ENCODE peak calls at places on chromosomes 3 and 15, in seven cellular contexts. One of them, this sample, is unnamed.

GRCh38 chr3:40631341-40631995 is 106.7 kb downstream of the ZNF621 start:
- DNase-seq in H1: no peak
- DNase-seq in iPS-NIHi11: no peak
- DNase-seq in fibroblast of lung: no peak
- DNase-seq in HFF-Myc: no peak
- DNase-seq in AG20443: no peak
- DNase-seq in NCI-H1417: peak
- DNase-seq in this sample: no peak

GRCh38 chr3:184383033-184383740 is 3.3 kb downstream of the CHRD start:
- DNase-seq in iPS-NIHi11: no peak
- DNase-seq in H1: no peak
- DNase-seq in HFF-Myc: no peak
- DNase-seq in NCI-H1417: no peak
- DNase-seq in AG20443: no peak
- DNase-seq in fibroblast of lung: no peak
- DNase-seq in this sample: no peak

GRCh38 chr3:127757979-127758378 is 64.3 kb downstream of the MGLL start:
- DNase-seq in H1: no peak
- DNase-seq in HFF-Myc: no peak
- DNase-seq in iPS-NIHi11: no peak
- DNase-seq in fibroblast of lung: no peak
- DNase-seq in NCI-H1417: no peak
- DNase-seq in AG20443: no peak
- DNase-seq in this sample: no peak

GRCh38 chr15:36401586-36401966 is 177.8 kb upstream of the CDIN1 start:
- DNase-seq in H1: no peak
- DNase-seq in HFF-Myc: no peak
- DNase-seq in AG20443: no peak
- DNase-seq in fibroblast of lung: no peak
- DNase-seq in iPS-NIHi11: no peak
- DNase-seq in NCI-H1417: no peak
- DNase-seq in this sample: no peak

GRCh38 chr15:80584561-80584964 is 110.5 kb upstream of the ABHD17C start:
- DNase-seq in fibroblast of lung: no peak
- DNase-seq in AG20443: no peak
- DNase-seq in NCI-H1417: no peak
- DNase-seq in iPS-NIHi11: no peak
- DNase-seq in HFF-Myc: no peak
- DNase-seq in H1: no peak
- DNase-seq in this sample: no peak

GRCh38 chr3:195542261-195542660 is 864 bp downstream of the PPP1R2 start:
- DNase-seq in iPS-NIHi11: no peak
- DNase-seq in NCI-H1417: peak
- DNase-seq in AG20443: no peak
- DNase-seq in HFF-Myc: no peak
- DNase-seq in fibroblast of lung: no peak
- DNase-seq in H1: no peak
- DNase-seq in this sample: no peak

GRCh38 chr15:69609176-69609575 is 156.6 kb downstream of the RPLP1 start:
- DNase-seq in HFF-Myc: no peak
- DNase-seq in NCI-H1417: no peak
- DNase-seq in AG20443: peak
- DNase-seq in H1: no peak
- DNase-seq in iPS-NIHi11: no peak
- DNase-seq in fibroblast of lung: peak
- DNase-seq in this sample: no peak

GRCh38 chr3:10192953-10193691 is 28.4 kb downstream of the IRAK2 start:
- DNase-seq in NCI-H1417: no peak
- DNase-seq in HFF-Myc: peak
- DNase-seq in fibroblast of lung: peak
- DNase-seq in H1: no peak
- DNase-seq in AG20443: peak
- DNase-seq in iPS-NIHi11: peak
- DNase-seq in this sample: no peak

GRCh38 chr15:66748320-66748779 is 46.3 kb downstream of the SMAD6 start:
- DNase-seq in iPS-NIHi11: no peak
- DNase-seq in fibroblast of lung: peak
- DNase-seq in HFF-Myc: peak
- DNase-seq in NCI-H1417: no peak
- DNase-seq in AG20443: peak
- DNase-seq in H1: no peak
- DNase-seq in this sample: no peak

GRCh38 chr3:95343228-95343627 is 1280.4 kb downstream of the NSUN3 start:
- DNase-seq in NCI-H1417: no peak
- DNase-seq in fibroblast of lung: no peak
- DNase-seq in H1: no peak
- DNase-seq in AG20443: no peak
- DNase-seq in iPS-NIHi11: no peak
- DNase-seq in HFF-Myc: no peak
- DNase-seq in this sample: no peak

GRCh38 chr15:59993041-59993750 is 10.9 kb upstream of the FOXB1 start:
- DNase-seq in fibroblast of lung: no peak
- DNase-seq in iPS-NIHi11: no peak
- DNase-seq in H1: peak
- DNase-seq in NCI-H1417: peak
- DNase-seq in AG20443: no peak
- DNase-seq in HFF-Myc: no peak
- DNase-seq in this sample: no peak

GRCh38 chr3:51378726-51379125 is 6.4 kb upstream of the MANF start:
- DNase-seq in fibroblast of lung: no peak
- DNase-seq in H1: no peak
- DNase-seq in AG20443: no peak
- DNase-seq in HFF-Myc: no peak
- DNase-seq in NCI-H1417: no peak
- DNase-seq in iPS-NIHi11: no peak
- DNase-seq in this sample: no peak

GRCh38 chr15:58952751-58953150 is 19.3 kb upstream of the SLTM start:
- DNase-seq in AG20443: no peak
- DNase-seq in fibroblast of lung: peak
- DNase-seq in iPS-NIHi11: no peak
- DNase-seq in HFF-Myc: no peak
- DNase-seq in H1: no peak
- DNase-seq in NCI-H1417: peak
- DNase-seq in this sample: no peak

GRCh38 chr3:31179768-31180167 is 285.3 kb upstream of the GADL1 start:
- DNase-seq in iPS-NIHi11: no peak
- DNase-seq in fibroblast of lung: no peak
- DNase-seq in HFF-Myc: no peak
- DNase-seq in AG20443: no peak
- DNase-seq in H1: no peak
- DNase-seq in NCI-H1417: no peak
- DNase-seq in this sample: no peak

GRCh38 chr15:90560229-90560771 is 30.6 kb downstream of the CRTC3 start:
- DNase-seq in HFF-Myc: peak
- DNase-seq in AG20443: peak
- DNase-seq in NCI-H1417: no peak
- DNase-seq in iPS-NIHi11: no peak
- DNase-seq in H1: no peak
- DNase-seq in fibroblast of lung: peak
- DNase-seq in this sample: no peak

GRCh38 chr3:57948080-57948671 is 60.0 kb upstream of the FLNB start:
- DNase-seq in NCI-H1417: no peak
- DNase-seq in fibroblast of lung: no peak
- DNase-seq in HFF-Myc: no peak
- DNase-seq in AG20443: no peak
- DNase-seq in iPS-NIHi11: no peak
- DNase-seq in H1: no peak
- DNase-seq in this sample: no peak

GRCh38 chr3:179750720-179751328 is 98.0 kb downstream of the USP13 start:
- DNase-seq in iPS-NIHi11: peak
- DNase-seq in fibroblast of lung: peak
- DNase-seq in AG20443: peak
- DNase-seq in H1: no peak
- DNase-seq in HFF-Myc: no peak
- DNase-seq in NCI-H1417: no peak
- DNase-seq in this sample: peak

GRCh38 chr3:134704556-134704955 is 53.7 kb upstream of the KY start:
- DNase-seq in fibroblast of lung: no peak
- DNase-seq in HFF-Myc: no peak
- DNase-seq in iPS-NIHi11: no peak
- DNase-seq in H1: no peak
- DNase-seq in AG20443: no peak
- DNase-seq in NCI-H1417: peak
- DNase-seq in this sample: peak

GRCh38 chr3:171860830-171861535 is 17.8 kb downstream of the TMEM212 start:
- DNase-seq in fibroblast of lung: peak
- DNase-seq in AG20443: peak
- DNase-seq in NCI-H1417: no peak
- DNase-seq in iPS-NIHi11: no peak
- DNase-seq in H1: no peak
- DNase-seq in HFF-Myc: peak
- DNase-seq in this sample: no peak

GRCh38 chr3:194738254-194739093 is 52.8 kb downstream of the FAM43A start:
- DNase-seq in NCI-H1417: no peak
- DNase-seq in AG20443: peak
- DNase-seq in HFF-Myc: no peak
- DNase-seq in iPS-NIHi11: no peak
- DNase-seq in fibroblast of lung: peak
- DNase-seq in H1: no peak
- DNase-seq in this sample: peak

GRCh38 chr3:177131927-177132636 is 65.2 kb downstream of the TBL1XR1 start:
- DNase-seq in H1: no peak
- DNase-seq in HFF-Myc: no peak
- DNase-seq in iPS-NIHi11: no peak
- DNase-seq in NCI-H1417: no peak
- DNase-seq in fibroblast of lung: no peak
- DNase-seq in AG20443: no peak
- DNase-seq in this sample: no peak

GRCh38 chr3:12891985-12892839 is 50.8 kb upstream of the RPL32 start:
- DNase-seq in HFF-Myc: peak
- DNase-seq in NCI-H1417: peak
- DNase-seq in H1: peak
- DNase-seq in fibroblast of lung: peak
- DNase-seq in iPS-NIHi11: peak
- DNase-seq in AG20443: peak
- DNase-seq in this sample: no peak

GRCh38 chr3:58577269-58577821 is at the start of gene FAM107A:
- DNase-seq in NCI-H1417: no peak
- DNase-seq in AG20443: peak
- DNase-seq in HFF-Myc: peak
- DNase-seq in iPS-NIHi11: peak
- DNase-seq in fibroblast of lung: peak
- DNase-seq in H1: peak
- DNase-seq in this sample: no peak

GRCh38 chr3:1823867-1824266 is 274.8 kb upstream of the CNTN4 start:
- DNase-seq in iPS-NIHi11: no peak
- DNase-seq in HFF-Myc: no peak
- DNase-seq in AG20443: no peak
- DNase-seq in NCI-H1417: no peak
- DNase-seq in fibroblast of lung: no peak
- DNase-seq in H1: no peak
- DNase-seq in this sample: no peak

GRCh38 chr15:39797407-39797806 is 14.8 kb upstream of the FSIP1 start:
- DNase-seq in fibroblast of lung: no peak
- DNase-seq in NCI-H1417: no peak
- DNase-seq in H1: no peak
- DNase-seq in AG20443: no peak
- DNase-seq in iPS-NIHi11: no peak
- DNase-seq in HFF-Myc: no peak
- DNase-seq in this sample: peak

GRCh38 chr3:143242101-143242500 is 122.5 kb downstream of the CHST2 start:
- DNase-seq in fibroblast of lung: peak
- DNase-seq in H1: no peak
- DNase-seq in NCI-H1417: no peak
- DNase-seq in iPS-NIHi11: no peak
- DNase-seq in HFF-Myc: no peak
- DNase-seq in AG20443: no peak
- DNase-seq in this sample: no peak

GRCh38 chr3:148642616-148643015 is 55.1 kb upstream of the AGTR1 start:
- DNase-seq in fibroblast of lung: peak
- DNase-seq in iPS-NIHi11: no peak
- DNase-seq in H1: no peak
- DNase-seq in AG20443: no peak
- DNase-seq in NCI-H1417: no peak
- DNase-seq in HFF-Myc: no peak
- DNase-seq in this sample: no peak

GRCh38 chr15:67838789-67839332 is 984 bp downstream of the RNU6-1 start:
- DNase-seq in AG20443: peak
- DNase-seq in fibroblast of lung: peak
- DNase-seq in NCI-H1417: peak
- DNase-seq in H1: peak
- DNase-seq in iPS-NIHi11: peak
- DNase-seq in HFF-Myc: no peak
- DNase-seq in this sample: no peak

GRCh38 chr3:31610700-31611275 is 78.1 kb downstream of the STT3B start:
- DNase-seq in H1: no peak
- DNase-seq in AG20443: peak
- DNase-seq in iPS-NIHi11: peak
- DNase-seq in NCI-H1417: no peak
- DNase-seq in HFF-Myc: peak
- DNase-seq in fibroblast of lung: peak
- DNase-seq in this sample: no peak

GRCh38 chr15:59976480-59976879 is 27.6 kb upstream of the FOXB1 start:
- DNase-seq in NCI-H1417: no peak
- DNase-seq in H1: no peak
- DNase-seq in AG20443: no peak
- DNase-seq in HFF-Myc: no peak
- DNase-seq in fibroblast of lung: no peak
- DNase-seq in iPS-NIHi11: no peak
- DNase-seq in this sample: no peak

GRCh38 chr3:17411157-17411877 is 331.1 kb downstream of the TBC1D5 start:
- DNase-seq in iPS-NIHi11: no peak
- DNase-seq in NCI-H1417: peak
- DNase-seq in AG20443: no peak
- DNase-seq in HFF-Myc: no peak
- DNase-seq in fibroblast of lung: no peak
- DNase-seq in H1: no peak
- DNase-seq in this sample: peak

GRCh38 chr3:134373278-134373941 is 837 bp downstream of the AMOTL2 start:
- DNase-seq in AG20443: peak
- DNase-seq in iPS-NIHi11: peak
- DNase-seq in H1: peak
- DNase-seq in fibroblast of lung: peak
- DNase-seq in NCI-H1417: peak
- DNase-seq in HFF-Myc: peak
- DNase-seq in this sample: peak

This sample was measured in DMS 273 treated with DMSO at 0.1 percent for 48 hours.